ENCODE peak calls at places on chromosome 15, in ten cellular contexts. E is breast epithelium, N is bronchial epithelial cell, K is cardiac muscle cell, Z is stomach, Y is HepG2, L is hepatocyte, Q is right lobe of liver, D is BJ, C is body of pancreas. F is an unnamed sample. For H3K36me3, the result is how much of the 10 kb centered on the place peaks cover.

GRCh38 chr15:88975891-88976290 is 62.7 kb upstream of the MFGE8 start:
- DNase-seq in D (no peak), Y (no peak), E (no peak), Q (no peak), K (no peak), Z (no peak), N (no peak), C (no peak), L (no peak), F (no peak)

GRCh38 chr15:39799552-39800011 is 16.9 kb upstream of the FSIP1 start:
- DNase-seq in L (no peak), E (no peak), K (no peak), Z (no peak), N (no peak), Y (no peak), C (no peak), Q (no peak), D (no peak), F (no peak)

GRCh38 chr15:42498212-42499038 is 3.0 kb downstream of the SNAP23 start:
- DNase-seq in E (no peak), Q (no peak), C (no peak), Z (no peak), L (peak), D (no peak), Y (no peak), K (no peak), N (no peak), F (no peak)

GRCh38 chr15:55267401-55268053 is 22.1 kb downstream of the RAB27A start:
- DNase-seq in D (no peak), E (no peak), N (no peak), Z (peak), Y (no peak), K (no peak), Q (peak), L (peak), C (peak), F (no peak)

GRCh38 chr15:88894348-88894818 is 961 bp downstream of the HAPLN3 start:
- DNase-seq in L (peak), C (peak), K (peak), N (peak), E (peak), Y (peak), D (no peak), Q (peak), Z (peak), F (no peak)

GRCh38 chr15:77415450-77416448 is 4.2 kb downstream of the PEAK1 start:
- DNase-seq in N (no peak), L (no peak), C (no peak), Z (no peak), D (no peak), Y (no peak), K (no peak), Q (no peak), E (no peak), F (no peak)

GRCh38 chr15:22895465-22896190 is 57.2 kb downstream of the NIPA2 start:
- DNase-seq in L (peak), N (peak), D (no peak), Q (no peak), C (no peak), K (no peak), Y (no peak), Z (peak), E (no peak), F (peak)

GRCh38 chr15:51227967-51228783 is 110.2 kb downstream of the CYP19A1 start:
- DNase-seq in Q (no peak), C (no peak), L (peak), Z (no peak), Y (peak), N (peak), E (no peak), D (peak), K (peak), F (peak)

GRCh38 chr15:86571873-86572272 is 492.2 kb downstream of the AGBL1 start:
- DNase-seq in N (no peak), L (no peak), Z (no peak), Y (no peak), K (peak), Q (no peak), E (no peak), D (no peak), C (no peak), F (no peak)

GRCh38 chr15:70561885-70562284 is 201.5 kb downstream of the UACA start:
- DNase-seq in Q (no peak), K (no peak), E (no peak), L (no peak), D (no peak), N (no peak), C (no peak), Y (no peak), Z (peak), F (no peak)
- H3K36me3 ChIP-seq in Q (under half), K (under half), E (under half), L (under half), D (under half), N (under half), C (under half), Y (under half), Z (under half), F (under half)

GRCh38 chr15:26771917-26772587 is 814 bp downstream of the GABRB3 start:
- DNase-seq in K (no peak), Q (no peak), Y (no peak), L (peak), E (no peak), Z (no peak), D (no peak), C (peak), N (no peak), F (no peak)

GRCh38 chr15:26772588-26773484 is at the start of gene GABRB3:
- DNase-seq in Q (peak), E (no peak), D (no peak), Z (peak), N (no peak), L (peak), C (peak), K (peak), Y (no peak), F (no peak)

GRCh38 chr15:26771168-26771916 is 1.5 kb downstream of the GABRB3 start:
- DNase-seq in L (peak), N (no peak), Q (peak), E (no peak), C (peak), D (no peak), K (peak), Z (peak), Y (peak), F (no peak)

GRCh38 chr15:26773917-26774316 is 1.1 kb upstream of the GABRB3 start:
- DNase-seq in C (no peak), N (no peak), D (no peak), Z (no peak), K (peak), Q (no peak), Y (no peak), L (peak), E (no peak), F (no peak)

GRCh38 chr15:26773485-26773877 is 615 bp upstream of the GABRB3 start:
- DNase-seq in N (no peak), D (no peak), Q (no peak), E (no peak), K (peak), C (peak), Z (no peak), Y (no peak), L (peak), F (no peak)
- H3K4me3 ChIP-seq in N (peak), D (no peak), Q (peak), E (peak), K (peak), C (no peak), Z (peak), Y (no peak), L (peak), F (no peak)

DNA sequence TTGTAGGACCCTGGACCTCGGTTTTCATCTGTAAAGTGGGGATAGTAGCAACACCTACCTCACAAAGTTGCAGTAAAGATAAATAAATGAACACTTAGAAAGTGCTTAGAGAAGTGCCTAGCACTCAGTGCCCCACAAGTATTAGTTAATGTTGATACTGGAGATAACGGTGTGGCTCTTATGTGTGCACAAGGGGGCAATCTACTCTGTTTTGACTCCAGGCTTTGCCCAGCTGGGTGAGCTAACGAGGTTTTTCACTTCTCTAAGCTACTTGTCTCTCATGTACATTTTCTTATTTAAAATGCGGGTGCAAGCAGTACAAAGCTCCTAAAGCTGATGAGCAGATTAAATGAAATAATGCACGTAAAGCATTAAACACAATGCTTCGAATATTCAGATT is 193.5 kb upstream of the ICE2 start:
- DNase-seq in Z (no peak), E (no peak), D (no peak), K (no peak), N (no peak), C (no peak), Y (peak), Q (no peak), L (no peak), F (no peak)
- TF ChIP-seq CTCF in Z (no peak), E (no peak), D (no peak), K (no peak), N (no peak), C (no peak), Y (peak), Q (peak), L (no peak), F (peak)

GRCh38 chr15:63724760-63725159 is 109.0 kb downstream of the HERC1 start:
- DNase-seq in L (no peak), N (no peak), C (no peak), K (no peak), Q (no peak), E (no peak), Z (no peak), Y (no peak), D (no peak), F (no peak)

GRCh38 chr15:63726491-63726890 is 107.3 kb downstream of the HERC1 start:
- DNase-seq in Z (no peak), L (no peak), K (no peak), Y (no peak), N (no peak), D (no peak), Q (no peak), C (no peak), E (no peak), F (peak)

GRCh38 chr15:63727542-63727941 is 106.2 kb downstream of the HERC1 start:
- DNase-seq in D (no peak), K (no peak), L (no peak), E (no peak), Z (no peak), C (no peak), Y (no peak), Q (no peak), N (no peak), F (no peak)

DNA sequence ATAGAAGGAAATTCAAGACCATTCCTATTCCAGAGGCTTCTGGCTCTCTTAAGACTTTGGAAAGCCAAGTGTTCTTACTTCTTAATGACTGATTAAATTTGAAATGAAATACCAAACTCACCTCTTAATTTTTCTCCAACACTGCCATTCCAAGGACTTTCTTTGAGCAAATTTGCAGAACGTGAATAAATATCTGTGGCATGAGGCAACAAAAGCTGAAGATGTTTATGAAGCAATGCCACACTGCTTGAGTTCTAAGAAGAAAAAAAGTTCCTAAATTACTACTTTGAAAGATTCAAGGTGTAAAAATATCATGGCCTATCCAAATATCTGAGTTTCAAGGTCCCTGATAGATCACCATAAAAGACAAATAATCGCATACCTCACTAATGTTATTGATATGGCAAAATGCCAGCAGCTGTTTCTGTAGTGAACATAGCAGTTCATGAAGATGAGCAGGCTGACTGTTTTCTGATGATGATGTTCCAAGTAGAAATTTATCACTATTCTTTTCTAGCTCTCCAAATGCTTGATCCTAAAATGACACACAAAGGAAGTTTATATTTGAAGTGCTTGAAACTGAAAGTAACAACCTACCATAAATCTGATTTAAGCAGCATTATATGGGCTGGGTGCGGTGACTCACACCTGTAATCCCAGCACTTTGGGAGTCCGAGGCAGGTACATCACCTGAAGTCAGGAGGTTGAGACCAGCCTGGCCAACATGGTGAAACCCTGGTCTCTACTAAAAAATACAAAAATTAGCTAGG is 104.4 kb downstream of the HERC1 start:
- DNase-seq in Z (no peak), K (no peak), D (no peak), Y (no peak), L (no peak), C (no peak), N (peak), E (no peak), Q (no peak), F (no peak)
- H3K36me3 ChIP-seq in Z (half or more), K (half or more), D (under half), Y (under half), L (under half), C (under half), N (under half), E (under half), Q (half or more), F (under half)

DNA sequence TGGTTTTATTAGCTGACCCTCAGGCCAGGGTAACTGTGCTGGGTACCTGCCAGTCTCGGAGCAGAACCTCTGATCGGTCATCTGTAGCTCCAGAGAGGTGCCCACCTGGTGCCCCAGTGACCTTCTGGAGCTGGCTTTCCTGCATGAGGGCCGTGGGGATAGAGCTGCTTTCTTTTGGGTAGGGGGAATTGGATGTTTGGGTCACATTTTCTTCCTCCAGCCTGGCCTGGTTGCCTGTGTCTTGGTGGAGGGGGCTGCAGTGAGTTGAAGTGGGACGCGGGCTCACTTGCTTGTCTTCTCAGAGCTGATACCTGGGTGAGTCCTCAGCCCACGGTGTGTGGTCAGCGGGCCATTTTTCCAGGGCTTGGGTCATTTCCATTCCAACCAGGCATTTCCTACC is 2.6 kb downstream of the ZNF710 start:
- DNase-seq in E (no peak), D (no peak), Z (no peak), K (no peak), L (no peak), C (no peak), Q (no peak), N (no peak), Y (no peak), F (no peak)
- H3K4me3 ChIP-seq in E (no peak), D (no peak), Z (peak), K (no peak), L (no peak), C (no peak), Q (peak), N (no peak), Y (no peak), F (no peak)

GRCh38 chr15:69160976-69161877 is 792 bp downstream of the GLCE start:
- DNase-seq in Q (peak), Z (peak), C (peak), L (peak), D (no peak), N (peak), E (no peak), K (peak), Y (peak), F (no peak)
- TF ChIP-seq CTCF in Q (peak), Z (no peak), C (no peak), L (peak), D (peak), N (peak), E (no peak), K (peak), Y (peak), F (peak)

GRCh38 chr15:99167201-99167600 is 62.3 kb downstream of the SYNM start:
- DNase-seq in K (no peak), N (no peak), Z (no peak), Q (no peak), L (no peak), Y (no peak), D (no peak), C (no peak), E (no peak), F (no peak)

GRCh38 chr15:99167640-99168039 is 62.8 kb downstream of the SYNM start:
- DNase-seq in N (no peak), K (no peak), Z (no peak), Q (no peak), L (no peak), C (no peak), D (no peak), Y (no peak), E (peak), F (no peak)

GRCh38 chr15:99170476-99171065 is 65.7 kb downstream of the SYNM start:
- DNase-seq in Q (no peak), E (no peak), K (no peak), D (no peak), L (no peak), Y (no peak), C (no peak), Z (no peak), N (no peak), F (no peak)

GRCh38 chr15:99169769-99170311 is 65.0 kb downstream of the SYNM start:
- DNase-seq in E (peak), Q (no peak), Z (no peak), D (peak), L (peak), K (peak), Y (no peak), N (no peak), C (peak), F (peak)

GRCh38 chr15:99168601-99169580 is 64.0 kb downstream of the SYNM start:
- DNase-seq in C (no peak), D (no peak), Q (no peak), K (no peak), N (no peak), L (no peak), Y (no peak), Z (no peak), E (peak), F (no peak)
- H3K36me3 ChIP-seq in C (under half), D (under half), Q (under half), K (under half), N (under half), L (under half), Y (under half), Z (half or more), E (under half), F (under half)